ENCODE peak calls at places on chromosomes 16 and 17, in six cellular contexts. E, V, Q, P, D and X are unnamed samples.

GRCh38 chr17:64741038-64741641 is 79.0 kb upstream of the SMURF2 start:
- DNase-seq in E (peak; percentile 45), V (peak; percentile 81), Q (no peak), P (no peak), D (no peak), X (no peak)

GRCh38 chr17:6568186-6568758 is 11.9 kb upstream of the PITPNM3 start:
- DNase-seq in E (no peak), V (no peak), Q (no peak), P (no peak), D (no peak), X (no peak)

GRCh38 chr16:68642436-68643064 is 2.6 kb upstream of the CDH3 start:
- DNase-seq in E (no peak), V (peak; percentile 64), Q (no peak), P (no peak), D (no peak), X (peak; percentile 42)

GRCh38 chr17:52930581-52930980 is 772.1 kb upstream of the CA10 start:
- DNase-seq in E (no peak), V (no peak), Q (no peak), P (no peak), D (no peak), X (no peak)

GRCh38 chr16:6335072-6335471 is 997.6 kb upstream of the RBFOX1 start:
- DNase-seq in E (no peak), V (no peak), Q (no peak), P (no peak), D (no peak), X (no peak)

GRCh38 chr16:86396318-86396882 is 113.9 kb upstream of the FOXF1 start:
- DNase-seq in E (no peak), V (peak; percentile 96), Q (no peak), P (no peak), D (no peak), X (no peak)

GRCh38 chr17:72502940-72503341 is 382.1 kb downstream of the SOX9 start:
- DNase-seq in E (no peak), V (no peak), Q (no peak), P (no peak), D (no peak), X (no peak)

GRCh38 chr17:58283674-58284612 is 3.2 kb upstream of the MPO start:
- DNase-seq in E (no peak), V (no peak), Q (no peak), P (no peak), D (peak; percentile 18), X (no peak)

GRCh38 chr16:80317132-80318098 is 223.4 kb upstream of the DYNLRB2 start:
- DNase-seq in E (no peak), V (no peak), Q (no peak), P (no peak), D (no peak), X (no peak)

GRCh38 chr16:85781685-85782370 is 17.5 kb downstream of the EMC8 start:
- DNase-seq in E (peak; percentile 74), V (peak; percentile 81), Q (no peak), P (no peak), D (no peak), X (peak; percentile 16)

GRCh38 chr16:66925322-66925840 is at the start of gene RRAD:
- DNase-seq in E (no peak), V (peak; percentile 29), Q (no peak), P (no peak), D (peak; percentile 90), X (no peak)

GRCh38 chr17:46942441-46943217 is 19.7 kb downstream of the GOSR2 start:
- DNase-seq in E (peak; percentile 65), V (peak; percentile 56), Q (peak; percentile 67), P (peak; percentile 29), D (peak; percentile 83), X (peak; percentile 55)

GRCh38 chr17:14321980-14322776 is 21.3 kb downstream of the HS3ST3B1 start:
- DNase-seq in E (no peak), V (peak; percentile 54), Q (no peak), P (no peak), D (no peak), X (no peak)

GRCh38 chr16:20203277-20203676 is 124.0 kb downstream of the GP2 start:
- DNase-seq in E (no peak), V (no peak), Q (no peak), P (no peak), D (no peak), X (no peak)

GRCh38 chr16:58462997-58463891 is 36.7 kb upstream of the NDRG4 start:
- DNase-seq in E (no peak), V (no peak), Q (peak; percentile 53), P (no peak), D (no peak), X (peak; percentile 8)

GRCh38 chr17:31596382-31597323 is 205.2 kb downstream of the RAB11FIP4 start:
- DNase-seq in E (peak; percentile 72), V (peak; percentile 99), Q (no peak), P (no peak), D (peak; percentile 94), X (no peak)

GRCh38 chr16:66366433-66367299 is at the start of gene CDH5:
- DNase-seq in E (peak; percentile 6), V (peak; percentile 39), Q (no peak), P (no peak), D (peak; percentile 87), X (no peak)

GRCh38 chr16:67000384-67001158 is 12.2 kb downstream of the CES4A start:
- DNase-seq in E (peak; percentile 91), V (peak; percentile 18), Q (peak; percentile 26), P (peak; percentile 45), D (peak; percentile 87), X (peak; percentile 58)

GRCh38 chr17:13273744-13274295 is 256.0 kb upstream of the ELAC2 start:
- DNase-seq in E (no peak), V (no peak), Q (no peak), P (no peak), D (no peak), X (no peak)

GRCh38 chr16:9567674-9568073 is 476.2 kb downstream of the HAPSTR1 start:
- DNase-seq in E (no peak), V (no peak), Q (no peak), P (no peak), D (no peak), X (no peak)

GRCh38 chr16:77373726-77374125 is 61.1 kb downstream of the ADAMTS18 start:
- DNase-seq in E (no peak), V (no peak), Q (no peak), P (no peak), D (no peak), X (no peak)

GRCh38 chr17:17343160-17343735 is 40.1 kb downstream of the NT5M start:
- DNase-seq in E (no peak), V (no peak), Q (no peak), P (no peak), D (no peak), X (no peak)

GRCh38 chr16:11255737-11256656 is at the start of gene SOCS1:
- DNase-seq in E (peak; percentile 84), V (peak; percentile 79), Q (peak; percentile 76), P (peak; percentile 91), D (peak; percentile 96), X (peak; percentile 69)